ENCODE peak calls at places on chromosome 2, in five cellular contexts. Z is progenitor cell of endocrine pancreas, B is occipital lobe, D is NCI-H2081, W is HFFc6. S is an unnamed sample.

GRCh38 chr2:96550787-96551604 is 14.4 kb downstream of the ARID5A start:
- DNase-seq in W (no peak), Z (no peak), D (no peak), B (no peak), S (no peak)

GRCh38 chr2:42094114-42094513 is 46.3 kb downstream of the PKDCC start:
- DNase-seq in B (no peak), W (no peak), D (no peak), Z (no peak), S (no peak)

GRCh38 chr2:15072836-15073235 is 440.3 kb downstream of the LRATD1 start:
- DNase-seq in Z (no peak), D (no peak), W (no peak), B (no peak), S (no peak)

GRCh38 chr2:219126555-219126954 is 34.1 kb downstream of the NHEJ1 start:
- DNase-seq in D (peak; percentile 11), B (no peak), Z (no peak), W (no peak), S (peak; percentile 21)

GRCh38 chr2:96267159-96267971 is 1.3 kb downstream of the CIAO1 start:
- DNase-seq in W (peak; percentile 32), D (peak; percentile 54), Z (no peak), B (no peak), S (no peak)

GRCh38 chr2:177649568-177650271 is 257.1 kb downstream of the AGPS start:
- DNase-seq in D (no peak), W (no peak), B (no peak), Z (no peak), S (no peak)

GRCh38 chr2:168348076-168348475 is 100.7 kb upstream of the STK39 start:
- DNase-seq in W (peak; percentile 21), Z (peak; percentile 20), B (no peak), D (peak; percentile 61), S (peak; percentile 4)

GRCh38 chr2:72325592-72326422 is 178.1 kb upstream of the CYP26B1 start:
- DNase-seq in D (no peak), W (peak; percentile 19), Z (no peak), B (no peak), S (no peak)

GRCh38 chr2:9675369-9676351 is 44.9 kb upstream of the YWHAQ start:
- DNase-seq in B (no peak), W (peak; percentile 95), D (no peak), Z (no peak), S (no peak)

GRCh38 chr2:134146620-134147019 is 107.3 kb upstream of the MGAT5 start:
- DNase-seq in Z (no peak), B (no peak), D (no peak), W (peak; percentile 58), S (no peak)

GRCh38 chr2:221573430-221574230 is 1.5 kb upstream of the EPHA4 start:
- DNase-seq in B (peak; percentile 79), W (peak; percentile 66), D (peak; percentile 86), Z (peak; percentile 95), S (peak; percentile 23)

GRCh38 chr2:164498841-164499240 is 122.4 kb downstream of the GRB14 start:
- DNase-seq in D (peak; percentile 21), W (no peak), Z (no peak), B (no peak), S (no peak)

GRCh38 chr2:34656632-34657031 is 1057.5 kb upstream of the FAM98A start:
- DNase-seq in Z (no peak), B (no peak), D (no peak), W (no peak), S (no peak)

GRCh38 chr2:20538308-20539132 is 91.6 kb downstream of the RHOB start:
- DNase-seq in W (no peak), B (no peak), Z (no peak), D (no peak), S (no peak)

GRCh38 chr2:169512525-169512924 is 3.0 kb downstream of the KLHL41 start:
- DNase-seq in Z (no peak), D (no peak), W (peak; percentile 27), B (no peak), S (peak; percentile 32)

GRCh38 chr2:236576053-236576452 is 6.4 kb downstream of the ACKR3 start:
- DNase-seq in B (no peak), W (no peak), Z (no peak), D (no peak), S (no peak)

GRCh38 chr2:231296401-231296800 is 98.0 kb downstream of the ARMC9 start:
- DNase-seq in Z (no peak), W (no peak), B (no peak), D (no peak), S (no peak)

GRCh38 chr2:177551989-177552413 is 159.4 kb downstream of the AGPS start:
- DNase-seq in Z (no peak), W (no peak), D (peak; percentile 83), B (peak; percentile 49), S (peak; percentile 48)

GRCh38 chr2:185279999-185280398 is 458.6 kb upstream of the FSIP2 start:
- DNase-seq in D (peak; percentile 29), Z (no peak), W (peak; percentile 3), B (no peak), S (no peak)

GRCh38 chr2:132593171-132593570 is 76.8 kb downstream of the LYPD1 start:
- DNase-seq in D (no peak), Z (no peak), B (no peak), W (no peak), S (no peak)

GRCh38 chr2:100285691-100286090 is 36.6 kb downstream of the LONRF2 start:
- DNase-seq in D (no peak), B (no peak), W (peak; percentile 21), Z (no peak), S (no peak)

GRCh38 chr2:29113891-29114321 is 1.3 kb upstream of the CLIP4 start:
- DNase-seq in Z (no peak), B (no peak), W (peak; percentile 95), D (no peak), S (peak; percentile 91)

GRCh38 chr2:165203689-165204559 is at the start of gene SCN3A:
- DNase-seq in D (peak; percentile 92), B (no peak), W (peak; percentile 47), Z (no peak), S (no peak)

GRCh38 chr2:110804915-110805314 is 72.5 kb downstream of the ACOXL start:
- DNase-seq in B (no peak), Z (no peak), W (no peak), D (no peak), S (no peak)

GRCh38 chr2:209476367-209477191 is 52.7 kb downstream of the MAP2 start:
- DNase-seq in Z (no peak), W (peak; percentile 17), B (peak; percentile 14), D (peak; percentile 99), S (no peak)

GRCh38 chr2:166032361-166032760 is 78.8 kb upstream of the TTC21B start:
- DNase-seq in W (no peak), B (no peak), D (no peak), Z (no peak), S (no peak)